ENCODE peak calls at places on chromosome 17, in eight cellular contexts. Q, F, C, A, V, H, E and M are unnamed samples.

GRCh38 chr17:46009681-46010596 is 10.9 kb downstream of the STH start:
- DNase-seq in Q (no peak), F (no peak), C (peak), A (peak), V (no peak), H (peak), E (no peak), M (no peak)

GRCh38 chr17:80861892-80862291 is 129.7 kb upstream of the CHMP6 start:
- DNase-seq in Q (no peak), F (peak), C (peak), A (no peak), V (no peak), H (no peak), E (peak), M (no peak)

GRCh38 chr17:76036497-76037380 is 9.6 kb upstream of the EVPL start:
- DNase-seq in Q (no peak), F (no peak), C (no peak), A (no peak), V (no peak), H (no peak), E (no peak), M (no peak)

GRCh38 chr17:43226393-43226792 is 2.0 kb downstream of the CCDC200 start:
- DNase-seq in Q (peak), F (no peak), C (no peak), A (no peak), V (no peak), H (no peak), E (no peak), M (no peak)

GRCh38 chr17:79844869-79845600 is 5.8 kb upstream of the CBX4 start:
- DNase-seq in Q (peak), F (peak), C (no peak), A (peak), V (no peak), H (peak), E (no peak), M (no peak)

GRCh38 chr17:80695979-80696378 is 151.3 kb downstream of the RPTOR start:
- DNase-seq in Q (no peak), F (no peak), C (no peak), A (no peak), V (no peak), H (no peak), E (no peak), M (no peak)

GRCh38 chr17:61809816-61810392 is 53.4 kb downstream of the BRIP1 start:
- DNase-seq in Q (no peak), F (no peak), C (peak), A (no peak), V (no peak), H (no peak), E (peak), M (no peak)

GRCh38 chr17:79851461-79851817 is 12.2 kb upstream of the CBX4 start:
- DNase-seq in Q (peak), F (no peak), C (no peak), A (no peak), V (no peak), H (no peak), E (no peak), M (no peak)

GRCh38 chr17:9684955-9685621 is 39.8 kb downstream of the USP43 start:
- DNase-seq in Q (no peak), F (no peak), C (peak), A (no peak), V (no peak), H (no peak), E (no peak), M (no peak)

GRCh38 chr17:57121308-57122042 is 36.4 kb downstream of the AKAP1 start:
- DNase-seq in Q (no peak), F (no peak), C (peak), A (no peak), V (no peak), H (no peak), E (peak), M (peak)

GRCh38 chr17:20206068-20206467 is 196.9 kb downstream of the SPECC1 start:
- DNase-seq in Q (no peak), F (no peak), C (peak), A (no peak), V (no peak), H (no peak), E (no peak), M (no peak)

GRCh38 chr17:74833501-74834361 is 26.0 kb downstream of the GRIN2C start:
- DNase-seq in Q (no peak), F (no peak), C (peak), A (no peak), V (no peak), H (peak), E (peak), M (no peak)

GRCh38 chr17:12575641-12576040 is 90.0 kb upstream of the MYOCD start:
- DNase-seq in Q (no peak), F (no peak), C (no peak), A (no peak), V (no peak), H (no peak), E (no peak), M (no peak)

GRCh38 chr17:75535119-75535537 is 9.6 kb downstream of the LLGL2 start:
- DNase-seq in Q (peak), F (peak), C (no peak), A (no peak), V (no peak), H (no peak), E (no peak), M (no peak)

GRCh38 chr17:1018547-1018946 is 21.6 kb downstream of the TIMM22 start:
- DNase-seq in Q (no peak), F (no peak), C (no peak), A (no peak), V (no peak), H (no peak), E (no peak), M (no peak)
- TF ChIP-seq CTCF in Q (no peak), F (no peak), C (no peak), A (no peak), V (no peak), H (no peak), E (no peak), M (no peak)

GRCh38 chr17:8041249-8041928 is 2.5 kb downstream of the ALOX15B start:
- DNase-seq in Q (peak), F (no peak), C (peak), A (no peak), V (peak), H (no peak), E (peak), M (peak)

GRCh38 chr17:8041980-8042379 is 3.1 kb downstream of the ALOX15B start:
- DNase-seq in Q (no peak), F (no peak), C (no peak), A (no peak), V (no peak), H (no peak), E (no peak), M (no peak)

GRCh38 chr17:8039611-8040168 is 831 bp downstream of the ALOX15B start:
- DNase-seq in Q (no peak), F (no peak), C (no peak), A (no peak), V (no peak), H (no peak), E (no peak), M (no peak)

DNA sequence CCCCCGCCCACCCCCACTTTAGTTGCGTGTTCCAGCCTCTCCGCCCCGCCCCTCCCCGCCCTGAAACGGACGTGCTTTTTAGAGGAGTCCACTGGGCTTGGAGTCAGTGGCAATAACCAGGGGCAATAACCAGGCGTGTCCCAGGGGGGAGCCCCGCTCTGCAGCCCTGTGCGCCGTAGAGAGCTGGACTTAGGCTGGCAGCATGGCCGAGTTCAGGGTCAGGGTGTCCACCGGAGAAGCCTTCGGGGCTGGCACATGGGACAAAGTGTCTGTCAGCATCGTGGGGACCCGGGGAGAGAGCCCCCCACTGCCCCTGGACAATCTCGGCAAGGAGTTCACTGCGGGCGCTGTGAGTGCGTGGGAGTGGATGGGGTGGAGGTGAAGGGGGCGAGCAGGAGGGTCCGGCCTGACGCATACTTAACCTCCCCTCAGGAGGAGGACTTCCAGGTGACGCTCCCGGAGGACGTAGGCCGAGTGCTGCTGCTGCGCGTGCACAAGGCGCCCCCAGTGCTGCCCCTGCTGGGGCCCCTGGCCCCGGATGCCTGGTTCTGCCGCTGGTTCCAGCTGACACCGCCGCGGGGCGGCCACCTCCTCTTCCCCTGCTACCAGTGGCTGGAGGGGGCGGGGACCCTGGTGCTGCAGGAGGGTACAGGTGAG is at the start of gene ALOX15B:
- DNase-seq in Q (peak), F (no peak), C (no peak), A (no peak), V (no peak), H (no peak), E (no peak), M (no peak)
- H3K4me3 ChIP-seq in Q (peak), F (no peak), C (no peak), A (no peak), V (no peak), H (no peak), E (no peak), M (no peak)

DNA sequence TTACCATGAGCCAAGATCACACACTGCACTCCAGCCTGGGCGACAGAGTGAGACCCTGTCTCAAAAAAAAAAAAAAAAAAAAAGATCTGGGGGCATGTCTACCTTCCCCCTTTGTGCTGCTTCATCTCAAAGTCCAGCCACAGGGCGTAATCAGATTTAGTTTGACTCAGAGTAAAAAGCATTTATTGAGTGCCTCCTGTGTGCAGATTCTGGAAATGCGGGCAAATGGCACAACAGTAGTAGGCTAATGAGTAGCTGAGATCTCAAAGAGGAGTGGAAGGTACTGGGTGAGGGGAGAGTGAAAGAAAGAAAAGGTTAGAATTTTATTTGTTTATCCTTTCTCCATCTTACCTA is 9.1 kb upstream of the NR1D1 start:
- DNase-seq in Q (no peak), F (no peak), C (no peak), A (no peak), V (no peak), H (no peak), E (no peak), M (no peak)
- TF ChIP-seq CTCF in Q (no peak), F (no peak), C (peak), A (no peak), V (peak), H (no peak), E (peak), M (peak)

GRCh38 chr17:52027620-52028019 is 130.9 kb downstream of the CA10 start:
- DNase-seq in Q (no peak), F (no peak), C (peak), A (no peak), V (no peak), H (no peak), E (peak), M (peak)
- H3K4me3 ChIP-seq in Q (no peak), F (no peak), C (no peak), A (no peak), V (no peak), H (no peak), E (no peak), M (no peak)

DNA sequence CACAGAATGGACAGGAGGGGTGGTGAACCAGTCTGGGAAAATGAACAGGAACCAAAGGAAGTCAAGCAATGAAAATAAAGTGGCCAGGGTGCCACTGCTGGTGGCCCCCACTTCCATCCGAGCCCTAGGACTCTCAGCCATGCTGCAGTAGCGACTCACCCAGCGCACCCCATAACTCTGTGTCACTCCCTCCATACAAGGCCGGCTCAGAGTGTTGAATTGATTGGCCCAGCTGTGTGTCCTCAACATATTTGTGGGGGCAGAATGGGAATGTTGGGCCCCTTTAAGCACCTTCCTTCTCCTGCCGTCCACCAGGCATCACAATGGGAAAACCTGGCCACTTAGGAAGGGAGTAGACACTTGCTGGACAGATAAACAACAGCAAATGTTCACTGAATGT is 169.0 kb upstream of the SDK2 start:
- DNase-seq in Q (no peak), F (no peak), C (no peak), A (no peak), V (no peak), H (no peak), E (no peak), M (no peak)
- TF ChIP-seq CTCF in Q (no peak), F (no peak), C (no peak), A (no peak), V (no peak), H (no peak), E (no peak), M (no peak)